ENCODE peak calls at places on chromosomes 7 and 10, in seven cellular contexts. V is CD4-positive, CD25-positive, alpha-beta regulatory T cell; C is psoas muscle; S is thoracic aorta; O is GM23248; Y is tibial artery; G is A549. U is an unnamed sample.

GRCh38 chr10:22489975-22490374 is 144.7 kb downstream of the SPAG6 start:
- DNase-seq in S (no peak), O (no peak), Y (no peak), G (no peak), V (no peak), C (no peak), U (no peak)

GRCh38 chr7:55415173-55415778 is 50.1 kb downstream of the LANCL2 start:
- DNase-seq in V (peak), O (peak), S (peak), C (peak), Y (peak), G (peak), U (peak)

GRCh38 chr10:34674169-34674568 is 140.9 kb downstream of the PARD3 start:
- DNase-seq in O (no peak), V (no peak), C (no peak), G (no peak), Y (no peak), S (no peak), U (no peak)

GRCh38 chr10:131943021-131943814 is 38.5 kb downstream of the BNIP3 start:
- DNase-seq in S (no peak), Y (no peak), V (peak), G (peak), C (no peak), O (peak), U (no peak)

GRCh38 chr7:43589728-43590127 is 6.8 kb downstream of the STK17A start:
- DNase-seq in V (no peak), S (no peak), O (no peak), Y (no peak), G (no peak), C (no peak), U (no peak)

GRCh38 chr7:36227223-36227622 is 74.2 kb downstream of the EEPD1 start:
- DNase-seq in C (peak), V (no peak), S (no peak), G (no peak), Y (peak), O (peak), U (no peak)

GRCh38 chr10:116985611-116986010 is 19.4 kb downstream of the SHTN1 start:
- DNase-seq in O (peak), G (no peak), V (no peak), Y (no peak), S (no peak), C (no peak), U (no peak)

GRCh38 chr7:80218723-80219122 is 84.1 kb downstream of the GNAI1 start:
- DNase-seq in S (no peak), C (no peak), V (no peak), G (peak), O (peak), Y (no peak), U (no peak)

GRCh38 chr7:28301148-28301641 is 111.1 kb upstream of the CREB5 start:
- DNase-seq in V (no peak), S (no peak), G (no peak), C (no peak), Y (no peak), O (peak), U (no peak)

GRCh38 chr10:99913831-99914235 is 95.9 kb downstream of the DNMBP start:
- DNase-seq in S (no peak), V (no peak), C (no peak), O (no peak), Y (no peak), G (peak), U (no peak)

GRCh38 chr10:113313048-113313611 is 239.7 kb upstream of the HABP2 start:
- DNase-seq in Y (no peak), V (no peak), S (no peak), O (no peak), C (no peak), G (no peak), U (no peak)

GRCh38 chr10:30070001-30070759 is 10.8 kb upstream of the JCAD start:
- DNase-seq in S (no peak), O (no peak), Y (no peak), V (no peak), G (no peak), C (no peak), U (no peak)

GRCh38 chr10:23742807-23743206 is 303.9 kb downstream of the OTUD1 start:
- DNase-seq in S (no peak), G (no peak), C (no peak), Y (no peak), O (no peak), V (no peak), U (no peak)

GRCh38 chr7:140646931-140647647 is 6.5 kb upstream of the DENND2A start:
- DNase-seq in V (peak), Y (peak), S (no peak), C (no peak), O (peak), G (peak), U (peak)

GRCh38 chr10:74081192-74081803 is 69.3 kb downstream of the AP3M1 start:
- DNase-seq in Y (peak), O (peak), S (no peak), G (peak), V (peak), C (no peak), U (peak)

GRCh38 chr7:112877671-112878460 is 87.7 kb upstream of the TMEM168 start:
- DNase-seq in S (no peak), C (no peak), G (no peak), O (peak), V (no peak), Y (no peak), U (no peak)

GRCh38 chr7:129801882-129802281 is 150.9 kb downstream of the UBE2H start:
- DNase-seq in G (no peak), Y (no peak), S (no peak), V (no peak), O (no peak), C (no peak), U (no peak)

GRCh38 chr7:93307131-93307660 is 75.0 kb downstream of the VPS50 start:
- DNase-seq in C (no peak), Y (no peak), S (no peak), V (no peak), O (peak), G (peak), U (no peak)

GRCh38 chr10:114532226-114532625 is 125.8 kb downstream of the ABLIM1 start:
- DNase-seq in Y (no peak), S (no peak), O (no peak), C (no peak), G (no peak), V (no peak), U (no peak)

DNA sequence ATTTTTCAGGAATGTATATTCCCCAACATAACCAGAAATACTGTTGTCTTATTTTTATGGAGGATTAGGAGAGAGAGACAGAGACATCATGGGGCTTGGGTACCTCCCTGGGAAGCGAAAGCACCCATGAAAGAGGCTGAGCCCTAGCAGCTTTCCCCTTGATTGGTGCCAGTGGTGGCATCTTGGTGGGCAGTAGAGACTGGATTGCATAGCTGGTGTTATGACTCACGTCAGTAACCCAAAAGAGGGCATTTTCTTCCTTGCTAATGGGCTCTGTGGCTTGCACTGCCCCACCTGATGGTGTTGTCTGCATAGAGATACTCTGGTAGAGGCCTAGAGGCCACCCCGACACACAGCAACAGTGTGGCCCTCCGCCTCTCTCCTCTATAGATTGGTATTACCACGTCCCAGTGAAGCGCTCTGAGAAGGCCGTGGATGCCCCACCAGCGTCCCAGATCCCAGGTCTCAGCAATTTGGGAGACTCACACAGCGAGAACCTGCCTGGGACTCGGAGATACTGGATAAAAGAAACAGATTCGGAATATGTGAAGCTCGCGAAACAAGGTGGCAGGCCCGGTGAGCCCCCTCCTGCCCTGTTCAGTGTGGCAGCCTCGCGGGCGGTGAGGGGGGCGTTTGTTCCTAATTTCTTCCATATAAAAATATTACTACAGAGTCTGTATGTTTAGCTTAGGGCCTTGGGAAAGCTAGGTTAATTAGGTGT is 5.8 kb downstream of the C7orf57 start:
- DNase-seq in G (no peak), O (peak), C (no peak), V (no peak), Y (no peak), S (no peak), U (no peak)
- H3K27ac ChIP-seq in G (no peak), O (peak), C (no peak), V (no peak), Y (no peak), S (no peak), U (no peak)

GRCh38 chr7:123645516-123645915 is 10.2 kb upstream of the LMOD2 start:
- DNase-seq in S (no peak), Y (no peak), V (no peak), O (no peak), G (no peak), C (peak), U (no peak)

GRCh38 chr7:123647106-123647730 is 8.4 kb upstream of the LMOD2 start:
- DNase-seq in O (peak), S (no peak), G (no peak), Y (no peak), C (no peak), V (no peak), U (no peak)

GRCh38 chr7:123641901-123642300 is 13.8 kb upstream of the LMOD2 start:
- DNase-seq in V (no peak), Y (no peak), C (no peak), G (no peak), O (no peak), S (no peak), U (no peak)

GRCh38 chr7:123640583-123640982 is 15.1 kb upstream of the LMOD2 start:
- DNase-seq in C (no peak), S (no peak), G (no peak), O (no peak), Y (no peak), V (no peak), U (no peak)

DNA sequence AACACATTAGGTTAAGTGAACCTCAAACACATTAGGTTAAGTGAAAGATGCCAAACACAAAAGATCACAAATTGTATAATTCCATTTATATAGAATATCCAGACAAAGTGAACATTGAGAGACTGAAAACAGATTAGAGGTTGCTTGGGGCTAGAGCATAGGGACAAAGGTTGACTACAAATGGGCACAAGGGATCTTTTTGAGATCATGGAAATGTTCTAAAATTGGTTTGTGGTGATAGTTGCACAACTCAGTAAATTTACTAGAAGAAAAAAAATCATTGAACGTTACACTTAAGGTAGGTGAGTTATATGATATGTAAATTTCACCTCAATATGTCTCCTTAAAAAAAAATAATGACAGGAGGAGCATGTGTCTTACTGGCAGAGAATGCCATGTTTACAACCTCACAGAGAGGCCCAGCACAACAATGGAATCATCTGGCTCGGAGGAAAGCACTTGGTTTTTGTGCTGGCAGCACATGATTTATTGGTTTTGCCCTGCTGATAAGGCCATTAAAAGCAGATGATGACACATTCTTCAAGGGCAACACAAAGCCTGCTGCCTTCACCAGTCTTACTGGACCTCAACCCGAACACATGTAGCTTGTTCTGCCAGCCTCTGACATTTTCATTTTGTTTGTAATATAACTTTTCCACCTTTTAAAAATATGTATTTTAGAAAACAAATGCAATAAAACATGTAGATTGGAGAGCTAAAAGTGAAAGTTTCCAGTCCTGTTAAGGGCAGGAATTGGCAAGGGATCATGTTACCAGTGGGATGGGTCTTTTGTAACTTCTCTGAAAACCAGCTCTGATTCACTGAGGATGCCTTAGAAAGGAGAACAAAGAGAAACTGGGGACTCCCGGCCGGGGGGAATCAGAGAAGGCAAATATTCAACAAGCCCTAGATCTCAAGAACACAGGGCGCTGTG is 11.9 kb upstream of the LMOD2 start:
- DNase-seq in G (peak), V (no peak), Y (no peak), C (no peak), S (no peak), O (peak), U (no peak)
- H3K27ac ChIP-seq in G (no peak), V (no peak), Y (no peak), C (peak), S (no peak), O (no peak), U (no peak)

GRCh38 chr10:124545756-124546369 is 84.2 kb downstream of the LHPP start:
- DNase-seq in O (no peak), C (no peak), S (no peak), Y (no peak), G (no peak), V (no peak), U (no peak)

GRCh38 chr10:124543146-124543545 is 81.5 kb downstream of the LHPP start:
- DNase-seq in G (no peak), Y (no peak), S (no peak), V (no peak), C (no peak), O (no peak), U (no peak)

GRCh38 chr10:124545346-124545745 is 83.7 kb downstream of the LHPP start:
- DNase-seq in C (no peak), O (no peak), G (no peak), V (no peak), S (no peak), Y (no peak), U (no peak)

GRCh38 chr10:124543971-124544370 is 82.3 kb downstream of the LHPP start:
- DNase-seq in C (no peak), V (no peak), S (no peak), O (no peak), Y (no peak), G (no peak), U (no peak)

DNA sequence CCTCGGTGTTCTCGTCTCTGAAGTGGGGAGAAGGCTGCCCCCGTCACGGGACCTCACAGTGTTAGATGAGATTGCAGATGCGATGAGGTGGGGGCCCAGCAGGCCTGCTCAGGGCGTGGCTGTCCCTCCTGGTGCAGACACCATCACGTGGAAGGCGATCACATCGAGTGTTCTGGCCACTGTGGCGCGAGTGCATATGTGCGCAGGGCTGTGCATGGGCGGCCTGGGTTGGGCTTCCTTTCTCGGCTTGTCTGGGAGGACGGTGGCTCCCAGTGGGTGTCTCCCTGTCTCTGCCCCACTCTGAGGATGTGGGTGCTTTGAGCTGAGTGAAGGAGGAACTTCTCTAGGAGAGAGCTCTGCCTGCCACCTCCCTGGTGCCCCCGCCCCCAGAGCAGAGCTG is 83.1 kb downstream of the LHPP start:
- DNase-seq in V (no peak), O (no peak), G (no peak), Y (peak), C (no peak), S (no peak), U (no peak)
- H3K27ac ChIP-seq in V (no peak), O (no peak), G (no peak), Y (no peak), C (no peak), S (no peak), U (no peak)

GRCh38 chr10:79555910-79556309 is 4.3 kb downstream of the SFTPA2 start:
- DNase-seq in O (no peak), C (no peak), Y (no peak), S (no peak), G (no peak), V (no peak), U (no peak)
- H3K27ac ChIP-seq in O (no peak), C (no peak), Y (no peak), S (no peak), G (no peak), V (no peak), U (no peak)

GRCh38 chr7:117282239-117282812 is 40.5 kb downstream of the WNT2 start:
- DNase-seq in Y (no peak), S (no peak), V (no peak), O (no peak), G (no peak), C (no peak), U (no peak)

GRCh38 chr7:117285821-117286220 is 37.0 kb downstream of the WNT2 start:
- DNase-seq in Y (no peak), S (no peak), O (peak), C (no peak), G (no peak), V (no peak), U (no peak)

GRCh38 chr7:117283371-117283770 is 39.5 kb downstream of the WNT2 start:
- DNase-seq in S (no peak), Y (no peak), O (peak), V (no peak), C (no peak), G (peak), U (no peak)

GRCh38 chr7:117284692-117285091 is 38.2 kb downstream of the WNT2 start:
- DNase-seq in S (no peak), Y (no peak), G (no peak), O (no peak), C (no peak), V (no peak), U (no peak)

DNA sequence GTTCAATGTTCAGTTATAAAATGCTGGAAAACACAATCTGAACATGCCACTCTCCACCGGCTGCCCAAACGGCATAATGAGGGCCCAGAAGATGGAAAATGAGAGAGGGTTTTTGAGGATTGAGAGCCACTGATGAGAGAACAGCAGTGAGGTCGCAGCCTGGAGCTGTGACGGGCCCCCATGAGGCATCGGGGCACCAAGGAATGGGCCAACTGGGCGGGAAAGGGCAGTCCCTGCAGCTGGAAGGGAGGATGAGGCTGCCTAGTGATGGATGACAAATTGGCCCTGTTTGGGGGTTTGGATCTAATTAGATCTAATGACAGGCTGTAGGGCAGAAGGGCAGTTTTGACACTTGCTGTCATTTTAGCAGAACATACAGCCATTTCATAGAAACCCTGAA is 39.1 kb downstream of the WNT2 start:
- DNase-seq in Y (no peak), S (no peak), G (no peak), V (no peak), C (no peak), O (no peak), U (no peak)
- H3K27ac ChIP-seq in Y (no peak), S (no peak), G (no peak), V (no peak), C (no peak), O (peak), U (no peak)

DNA sequence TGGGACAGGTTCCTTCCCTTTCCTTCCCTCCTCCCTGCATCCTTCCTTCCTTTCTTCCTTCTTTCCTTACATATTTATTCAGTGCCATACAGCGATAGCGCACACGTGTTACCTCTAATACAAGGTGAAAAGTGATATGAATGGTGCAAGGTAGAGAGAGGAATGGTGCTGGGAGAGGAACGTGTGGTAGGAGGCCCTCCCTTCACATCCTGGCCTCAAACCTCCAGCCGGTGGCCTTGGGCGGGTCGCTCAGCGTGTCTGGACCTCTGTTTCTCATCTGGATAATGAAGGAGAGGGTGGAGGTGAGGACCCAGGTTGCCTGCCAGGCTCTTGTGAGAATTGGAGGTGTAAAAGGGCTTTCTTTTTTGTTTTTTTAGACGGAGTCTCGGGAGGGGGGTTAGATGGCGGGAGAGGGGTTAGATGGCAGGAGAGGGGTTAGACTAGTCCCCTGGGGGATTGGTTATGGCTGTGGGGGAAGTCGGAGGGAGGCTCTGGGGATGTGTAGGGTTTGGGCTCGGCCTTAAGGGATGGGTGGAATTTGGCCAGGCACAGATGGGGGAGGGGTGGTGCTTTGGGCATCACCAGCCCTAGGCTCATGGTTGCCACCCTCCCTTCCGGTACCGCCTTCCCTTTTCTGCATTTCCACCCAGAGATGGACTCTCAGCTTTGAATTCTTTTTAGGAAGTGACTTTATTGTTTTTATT is 14.9 kb downstream of the CHST3 start:
- DNase-seq in V (no peak), Y (no peak), C (no peak), G (no peak), O (no peak), S (no peak), U (no peak)
- H3K27ac ChIP-seq in V (no peak), Y (peak), C (no peak), G (peak), O (peak), S (peak), U (no peak)

GRCh38 chr7:135757719-135758411 is 9.3 kb upstream of the FAM180A start:
- DNase-seq in O (peak), V (no peak), Y (peak), C (peak), S (no peak), G (no peak), U (no peak)
- H3K27ac ChIP-seq in O (peak), V (no peak), Y (peak), C (peak), S (peak), G (no peak), U (no peak)

GRCh38 chr10:89645742-89646172 is 715 bp upstream of the PANK1 start:
- DNase-seq in G (no peak), S (no peak), Y (no peak), O (no peak), V (peak), C (no peak), U (no peak)
- H3K27ac ChIP-seq in G (peak), S (peak), Y (peak), O (peak), V (no peak), C (peak), U (no peak)